ENCODE peak calls at places on chromosomes 1 and 21, in five cellular contexts. C is cardiac muscle cell, N is dorsolateral prefrontal cortex, I is transverse colon, Y is heart left ventricle. H is an unnamed sample.

GRCh38 chr1:17661546-17662157 is 93.5 kb upstream of the ACTL8 start:
- DNase-seq in C (peak; percentile 73), N (peak; percentile 63), I (peak; percentile 47), Y (peak; percentile 58), H (peak; percentile 46)

GRCh38 chr21:41836166-41837015 is 42.8 kb downstream of the PRDM15 start:
- DNase-seq in C (no peak), N (no peak), I (no peak), Y (no peak), H (no peak)

GRCh38 chr1:31407029-31407626 is 5.9 kb upstream of the SERINC2 start:
- DNase-seq in C (no peak), N (no peak), I (no peak), Y (no peak), H (no peak)

GRCh38 chr1:68470388-68470970 is 20.7 kb upstream of the RPE65 start:
- DNase-seq in C (peak; percentile 24), N (no peak), I (no peak), Y (no peak), H (peak; percentile 45)

GRCh38 chr1:41152622-41153044 is 89.5 kb downstream of the SCMH1 start:
- DNase-seq in C (no peak), N (no peak), I (no peak), Y (no peak), H (peak; percentile 91)

GRCh38 chr1:151371744-151372410 is 628 bp downstream of the SELENBP1 start:
- DNase-seq in C (peak; percentile 37), N (no peak), I (peak; percentile 75), Y (peak; percentile 69), H (peak; percentile 10)

GRCh38 chr1:54324031-54324654 is 82.1 kb downstream of the SSBP3 start:
- DNase-seq in C (peak; percentile 70), N (no peak), I (no peak), Y (peak; percentile 64), H (no peak)

GRCh38 chr1:41435570-41436178 is 48.8 kb downstream of the EDN2 start:
- DNase-seq in C (no peak), N (no peak), I (no peak), Y (peak; percentile 24), H (no peak)

GRCh38 chr1:54474500-54475235 is 68.5 kb upstream of the SSBP3 start:
- DNase-seq in C (peak; percentile 65), N (no peak), I (peak; percentile 47), Y (no peak), H (no peak)

GRCh38 chr21:33261635-33262034 is 4.5 kb upstream of the IL10RB start:
- DNase-seq in C (no peak), N (no peak), I (peak; percentile 23), Y (no peak), H (peak; percentile 75)

GRCh38 chr1:227886993-227887696 is 60.6 kb downstream of the WNT9A start:
- DNase-seq in C (no peak), N (no peak), I (peak; percentile 62), Y (peak; percentile 72), H (peak; percentile 53)

GRCh38 chr1:1238702-1239178 is 6.7 kb downstream of the B3GALT6 start:
- DNase-seq in C (no peak), N (no peak), I (no peak), Y (no peak), H (no peak)

GRCh38 chr1:170804879-170805278 is 130.5 kb upstream of the MROH9 start:
- DNase-seq in C (no peak), N (no peak), I (no peak), Y (no peak), H (no peak)

GRCh38 chr1:170807432-170807831 is 127.9 kb upstream of the MROH9 start:
- DNase-seq in C (no peak), N (no peak), I (no peak), Y (no peak), H (peak; percentile 82)

GRCh38 chr1:170805957-170806662 is 129.2 kb upstream of the MROH9 start:
- DNase-seq in C (peak; percentile 6), N (no peak), I (no peak), Y (no peak), H (no peak)

GRCh38 chr1:170808229-170808870 is 127.0 kb upstream of the MROH9 start:
- DNase-seq in C (no peak), N (no peak), I (no peak), Y (no peak), H (no peak)

DNA sequence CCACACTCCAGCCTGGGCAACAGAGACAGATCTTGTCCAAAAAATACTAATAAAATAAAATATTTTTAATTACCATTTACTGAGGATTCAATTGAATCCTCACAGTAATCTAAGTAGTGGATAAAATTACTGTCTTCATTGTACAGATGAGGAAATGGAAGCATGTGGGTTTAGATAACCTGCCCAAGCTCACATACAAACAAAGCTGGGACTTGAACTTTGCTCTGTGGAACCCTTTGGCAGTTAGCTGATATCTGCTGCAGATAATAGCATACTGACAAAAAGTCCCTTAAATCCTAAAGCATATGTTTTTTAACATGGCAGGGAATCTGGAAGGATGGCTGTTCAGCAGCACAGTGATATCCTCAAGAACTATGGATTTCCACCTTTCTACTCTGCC is 130.9 kb upstream of the MROH9 start:
- DNase-seq in C (no peak), N (no peak), I (no peak), Y (no peak), H (no peak)
- TF ChIP-seq CTCF in C (no peak), N (no peak), I (no peak), Y (no peak), H (no peak)

GRCh38 chr1:196651079-196651478 is 764 bp upstream of the CFH start:
- DNase-seq in C (no peak), N (no peak), I (no peak), Y (no peak), H (no peak)

GRCh38 chr1:196651637-196652215 is at the start of gene CFH:
- DNase-seq in C (no peak), N (no peak), I (no peak), Y (no peak), H (peak; percentile 94)

GRCh38 chr1:196655494-196655893 is 3.7 kb downstream of the CFH start:
- DNase-seq in C (no peak), N (no peak), I (no peak), Y (no peak), H (no peak)

GRCh38 chr1:196655037-196655436 is 3.2 kb downstream of the CFH start:
- DNase-seq in C (no peak), N (no peak), I (no peak), Y (no peak), H (no peak)

GRCh38 chr1:196654271-196654670 is 2.4 kb downstream of the CFH start:
- DNase-seq in C (no peak), N (no peak), I (no peak), Y (no peak), H (no peak)
- H3K4me3 ChIP-seq in C (no peak overlapping the region), N (peak overlapping the region; percentile 13), I (no peak overlapping the region), Y (peak overlapping the region; percentile 23), H (peak overlapping the region; percentile 47)

GRCh38 chr21:39720126-39720778 is 24.7 kb upstream of the IGSF5 start:
- DNase-seq in C (peak; percentile 19), N (no peak), I (no peak), Y (no peak), H (peak; percentile 34)
- TF ChIP-seq CTCF in C (no peak), N (no peak), I (no peak), Y (no peak), H (peak; percentile 20)

GRCh38 chr1:197917553-197917812 is 311 bp downstream of the LHX9 start:
- DNase-seq in C (no peak), N (no peak), I (no peak), Y (no peak), H (no peak)

GRCh38 chr1:197915797-197916686 is 1.1 kb upstream of the LHX9 start:
- DNase-seq in C (peak; percentile 81), N (no peak), I (peak; percentile 54), Y (peak; percentile 64), H (peak; percentile 57)

GRCh38 chr1:197919523-197920301 is 2.5 kb downstream of the LHX9 start:
- DNase-seq in C (no peak), N (no peak), I (no peak), Y (no peak), H (no peak)

GRCh38 chr1:197918815-197919522 is 1.8 kb downstream of the LHX9 start:
- DNase-seq in C (no peak), N (no peak), I (no peak), Y (no peak), H (no peak)

DNA sequence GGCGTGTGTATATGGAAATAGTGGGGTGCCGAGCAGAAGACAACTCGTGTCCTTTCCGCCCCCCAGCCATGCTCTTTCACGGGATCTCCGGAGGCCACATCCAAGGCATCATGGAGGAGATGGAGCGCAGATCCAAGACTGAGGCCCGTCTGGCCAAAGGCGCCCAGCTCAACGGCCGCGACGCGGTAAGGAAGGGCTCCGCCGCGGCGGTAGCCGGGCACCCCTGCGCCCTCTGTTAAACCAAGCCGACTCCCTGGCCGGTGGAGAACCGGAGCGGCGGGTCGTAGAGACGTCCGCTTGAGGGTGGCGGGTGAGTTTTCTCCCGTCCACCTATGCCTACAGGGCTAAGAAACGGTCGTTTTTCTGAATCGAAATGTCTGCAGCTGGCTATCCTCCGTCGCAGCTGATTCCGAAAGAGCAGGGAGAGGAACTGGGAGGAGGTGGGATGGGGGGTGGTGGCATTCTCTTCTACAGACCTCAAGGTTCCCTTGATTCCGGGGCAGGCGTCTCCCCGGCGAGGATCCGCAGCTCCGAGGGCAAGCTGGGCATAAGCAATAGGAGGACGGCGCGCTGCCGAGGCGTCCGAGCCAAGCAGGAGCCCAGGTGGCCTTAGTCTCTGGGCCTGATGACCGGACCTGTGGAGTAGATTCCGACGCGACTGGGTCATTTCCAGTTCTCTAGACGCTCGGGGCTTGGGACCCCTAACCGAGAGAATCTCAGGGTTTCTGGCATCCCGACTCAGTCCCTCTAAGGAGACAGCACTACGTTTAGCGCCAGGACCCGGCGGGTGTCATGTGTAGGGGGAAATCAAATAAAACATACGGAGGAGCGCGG is 858 bp downstream of the LHX9 start:
- DNase-seq in C (no peak), N (no peak), I (no peak), Y (no peak), H (no peak)
- H3K4me3 ChIP-seq in C (peak overlapping the region; percentile 4), N (peak overlapping the region; percentile 19), I (peak overlapping the region; percentile 53), Y (peak overlapping the region; percentile 29), H (no peak overlapping the region)

GRCh38 chr1:201655910-201656669 is 117.2 kb downstream of the NAV1 start:
- DNase-seq in C (no peak), N (no peak), I (peak; percentile 44), Y (no peak), H (no peak)

GRCh38 chr1:201655243-201655642 is 116.3 kb downstream of the NAV1 start:
- DNase-seq in C (no peak), N (no peak), I (no peak), Y (peak; percentile 39), H (peak; percentile 84)

GRCh38 chr1:201652180-201652579 is 113.3 kb downstream of the NAV1 start:
- DNase-seq in C (no peak), N (no peak), I (no peak), Y (no peak), H (no peak)

GRCh38 chr1:201653238-201653637 is 114.3 kb downstream of the NAV1 start:
- DNase-seq in C (no peak), N (no peak), I (no peak), Y (no peak), H (no peak)

GRCh38 chr1:201653883-201654282 is 115.0 kb downstream of the NAV1 start:
- DNase-seq in C (no peak), N (no peak), I (no peak), Y (no peak), H (no peak)
- TF ChIP-seq CTCF in C (no peak), N (no peak), I (no peak), Y (no peak), H (no peak)

GRCh38 chr1:178096421-178096820 is 2.5 kb downstream of the RASAL2 start:
- DNase-seq in C (no peak), N (no peak), I (no peak), Y (no peak), H (no peak)
- H3K4me3 ChIP-seq in C (no peak overlapping the region), N (peak overlapping the region; percentile 82), I (no peak overlapping the region), Y (peak overlapping the region; percentile 78), H (no peak overlapping the region)